ENCODE peak calls at places on chromosomes 5 and 9, in seven cellular contexts. J is NCI-H2081; O is stimulated activated CD4-positive, alpha-beta T cell treated with anti-CD3 and anti-CD28 coated beads, Interleukin-1b, Interleukin-23, amount 100 ng/mL, for 1 hour; F is SW480; T is activated T-helper 1 cell treated with Interleukin-2 at 50 U/mL for 16 hours; K is body of pancreas; H is endothelial cell. W is an unnamed sample.

GRCh38 chr5:94066437-94067207 is 325.2 kb upstream of the POU5F2 start:
- DNase-seq in H (no peak), J (no peak), K (no peak), O (no peak), F (no peak), T (no peak), W (no peak)

GRCh38 chr5:176441921-176442323 is 6.3 kb upstream of the FAF2 start:
- DNase-seq in T (no peak), O (no peak), H (no peak), K (no peak), F (no peak), J (no peak), W (no peak)

GRCh38 chr9:37999501-38000189 is 69.4 kb downstream of the SHB start:
- DNase-seq in T (no peak), J (no peak), O (no peak), F (no peak), K (no peak), H (no peak), W (no peak)

GRCh38 chr5:139180850-139181785 is 17.1 kb downstream of the SIL1 start:
- DNase-seq in F (no peak), O (no peak), H (no peak), K (no peak), J (peak), T (no peak), W (no peak)

GRCh38 chr5:142014911-142015584 is 2.2 kb upstream of the GNPDA1 start:
- DNase-seq in T (no peak), F (peak), K (peak), J (peak), O (no peak), H (no peak), W (peak)

GRCh38 chr5:122170630-122171029 is 41.3 kb downstream of the ZNF474 start:
- DNase-seq in F (no peak), O (no peak), J (no peak), H (no peak), K (no peak), T (no peak), W (no peak)

GRCh38 chr9:27518006-27518405 is 6.1 kb upstream of the IFNK start:
- DNase-seq in K (no peak), H (no peak), J (no peak), O (no peak), F (no peak), T (no peak), W (no peak)

GRCh38 chr5:115586525-115587146 is 15.6 kb downstream of the TICAM2 start:
- DNase-seq in K (no peak), J (no peak), O (no peak), T (no peak), H (no peak), F (peak), W (no peak)

GRCh38 chr9:71814805-71815204 is 46.5 kb upstream of the CEMIP2 start:
- DNase-seq in F (no peak), K (no peak), J (no peak), T (no peak), O (no peak), H (no peak), W (no peak)

GRCh38 chr5:147925020-147925419 is 18.7 kb upstream of the C5orf46 start:
- DNase-seq in J (no peak), F (no peak), H (no peak), K (no peak), O (no peak), T (no peak), W (no peak)

GRCh38 chr9:68872026-68872501 is 141.8 kb downstream of the PRKACG start:
- DNase-seq in H (no peak), J (peak), F (no peak), O (no peak), K (peak), T (no peak), W (no peak)

GRCh38 chr9:109499631-109500120 is 1.6 kb upstream of the PTPN3 start:
- DNase-seq in F (peak), H (peak), K (peak), O (no peak), T (no peak), J (no peak), W (no peak)

GRCh38 chr9:130815242-130815808 is 19.7 kb upstream of the ABL1 start:
- DNase-seq in O (no peak), J (no peak), H (no peak), F (no peak), K (no peak), T (no peak), W (no peak)

GRCh38 chr5:149765932-149766331 is 35.8 kb downstream of the PPARGC1B start:
- DNase-seq in K (no peak), H (no peak), T (no peak), F (no peak), J (no peak), O (no peak), W (no peak)

GRCh38 chr5:142717582-142718215 is 31.8 kb upstream of the FGF1 start:
- DNase-seq in J (peak), K (peak), F (peak), H (peak), O (no peak), T (no peak), W (no peak)

GRCh38 chr5:163609910-163610309 is 104.5 kb downstream of the MAT2B start:
- DNase-seq in K (no peak), O (no peak), H (no peak), F (no peak), J (no peak), T (no peak), W (no peak)

GRCh38 chr9:95053611-95054440 is 263.7 kb downstream of the FANCC start:
- DNase-seq in O (no peak), F (no peak), J (no peak), K (no peak), T (no peak), H (no peak), W (no peak)

GRCh38 chr9:87678650-87679355 is 47.1 kb upstream of the CTSL start:
- DNase-seq in T (no peak), F (peak), K (peak), J (peak), H (peak), O (no peak), W (no peak)

GRCh38 chr9:133226219-133227171 is 17.4 kb upstream of the OBP2B start:
- DNase-seq in O (no peak), K (no peak), F (no peak), J (no peak), H (no peak), T (no peak), W (no peak)

GRCh38 chr5:132058646-132059042 is 1.8 kb upstream of the IL3 start:
- DNase-seq in O (no peak), F (no peak), H (no peak), J (no peak), T (no peak), K (no peak), W (no peak)

GRCh38 chr5:58457040-58457439 is 2.8 kb downstream of the PLK2 start:
- DNase-seq in O (no peak), T (no peak), H (no peak), J (no peak), K (no peak), F (no peak), W (no peak)

GRCh38 chr5:74257645-74258328 is 382.7 kb downstream of the ENC1 start:
- DNase-seq in O (no peak), J (no peak), H (no peak), K (peak), T (no peak), F (peak), W (no peak)

GRCh38 chr5:131228646-131229045 is 35.2 kb upstream of the CDC42SE2 start:
- DNase-seq in J (no peak), T (no peak), O (no peak), F (no peak), K (no peak), H (no peak), W (no peak)

GRCh38 chr5:178150977-178151734 is 2.5 kb downstream of the NHP2 start:
- DNase-seq in K (no peak), T (no peak), O (no peak), F (no peak), J (no peak), H (no peak), W (no peak)

GRCh38 chr9:69806642-69807041 is 14.0 kb upstream of the CFAP95 start:
- DNase-seq in K (no peak), O (no peak), F (no peak), H (no peak), J (no peak), T (no peak), W (no peak)

W was measured in effector CD4-positive, alpha-beta T cell.